ENCODE peak calls at places on chromosomes 12 and 14, in five cellular contexts. Z, O, P, I and N are unnamed samples.

GRCh38 chr12:105228494-105228893 is 7.5 kb downstream of the APPL2 start:
- DNase-seq in Z (peak), O (no peak), P (no peak), I (no peak), N (no peak)

GRCh38 chr14:100263141-100263540 is 24.2 kb downstream of the YY1 start:
- DNase-seq in Z (no peak), O (no peak), P (no peak), I (no peak), N (no peak)

GRCh38 chr12:14936224-14936861 is 2.0 kb downstream of the ERP27 start:
- DNase-seq in Z (no peak), O (no peak), P (no peak), I (no peak), N (no peak)

GRCh38 chr12:75981247-75981646 is 50.3 kb downstream of the PHLDA1 start:
- DNase-seq in Z (no peak), O (no peak), P (no peak), I (no peak), N (no peak)

GRCh38 chr14:99315197-99315596 is 43.2 kb upstream of the BCL11B start:
- DNase-seq in Z (no peak), O (no peak), P (no peak), I (no peak), N (no peak)

GRCh38 chr12:113573148-113573547 is 101.5 kb upstream of the LHX5 start:
- DNase-seq in Z (no peak), O (no peak), P (no peak), I (no peak), N (no peak)

GRCh38 chr14:34093878-34094277 is 143.0 kb upstream of the EGLN3 start:
- DNase-seq in Z (no peak), O (no peak), P (no peak), I (no peak), N (no peak)

GRCh38 chr14:100896369-100897060 is 7.0 kb downstream of the RTL1 start:
- DNase-seq in Z (no peak), O (no peak), P (no peak), I (no peak), N (no peak)

GRCh38 chr12:124709722-124710656 is 142.6 kb upstream of the NCOR2 start:
- DNase-seq in Z (no peak), O (no peak), P (no peak), I (no peak), N (no peak)

GRCh38 chr12:64610660-64611429 is 550 bp downstream of the RASSF3 start:
- DNase-seq in Z (peak), O (peak), P (peak), I (peak), N (peak)

GRCh38 chr14:28744126-28744525 is 22.5 kb upstream of the FOXG1 start:
- DNase-seq in Z (no peak), O (no peak), P (peak), I (no peak), N (no peak)

GRCh38 chr12:47851303-47851952 is 31.7 kb upstream of the HDAC7 start:
- DNase-seq in Z (no peak), O (no peak), P (no peak), I (no peak), N (no peak)

GRCh38 chr12:57895337-57896138 is 45.8 kb upstream of the ATP23 start:
- DNase-seq in Z (no peak), O (no peak), P (no peak), I (no peak), N (no peak)

GRCh38 chr12:62215506-62215905 is 44.7 kb upstream of the USP15 start:
- DNase-seq in Z (no peak), O (no peak), P (peak), I (no peak), N (no peak)

GRCh38 chr12:1616233-1617066 is 12.6 kb upstream of the WNT5B start:
- DNase-seq in Z (no peak), O (no peak), P (no peak), I (no peak), N (no peak)

GRCh38 chr14:75514673-75515630 is 7.3 kb upstream of the BATF start:
- DNase-seq in Z (peak), O (peak), P (no peak), I (no peak), N (peak)

GRCh38 chr14:100788517-100789365 is 37.2 kb upstream of the MEG3 start:
- DNase-seq in Z (no peak), O (no peak), P (no peak), I (no peak), N (no peak)

GRCh38 chr14:21219561-21220111 is 49.6 kb downstream of the HNRNPC start:
- DNase-seq in Z (no peak), O (no peak), P (no peak), I (no peak), N (no peak)

GRCh38 chr12:2998789-2999264 is 39.6 kb downstream of the TEAD4 start:
- DNase-seq in Z (no peak), O (no peak), P (no peak), I (no peak), N (no peak)

GRCh38 chr14:68471964-68472508 is 320.8 kb downstream of the ZFP36L1 start:
- DNase-seq in Z (no peak), O (no peak), P (no peak), I (no peak), N (no peak)

DNA sequence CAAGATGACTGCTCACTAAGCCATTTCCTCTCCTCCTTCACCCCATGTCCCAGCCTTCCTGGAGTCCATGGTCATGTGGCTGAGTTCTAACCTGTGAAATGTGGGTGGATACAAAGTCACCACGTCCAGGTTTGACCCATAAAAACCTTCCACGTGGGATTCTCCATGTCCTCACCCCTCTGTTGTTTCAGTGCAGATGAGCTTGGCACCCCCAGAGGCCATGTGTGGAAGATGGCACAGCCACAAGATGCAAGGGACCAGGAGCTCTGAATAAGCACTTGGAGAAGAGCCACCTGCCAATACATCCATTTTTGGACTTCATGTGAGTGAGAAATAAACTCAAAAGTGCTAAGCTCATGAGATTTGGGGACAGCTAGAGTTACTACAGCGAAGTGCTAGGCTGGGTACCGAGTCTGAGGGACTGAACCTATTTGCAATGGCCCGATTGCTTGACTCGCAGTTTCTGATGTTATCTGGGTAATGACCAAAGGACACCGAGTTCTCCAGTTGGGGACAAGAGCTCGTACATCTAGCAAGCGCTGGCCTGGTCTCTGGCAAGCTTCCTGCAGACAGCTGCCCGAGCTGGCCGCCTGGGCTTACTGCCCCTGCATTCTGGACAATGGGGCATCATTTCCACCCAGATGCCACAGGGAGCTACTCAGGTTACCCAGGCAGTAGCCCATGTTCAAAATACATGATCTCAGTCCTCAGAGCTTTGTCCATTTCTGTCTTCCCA is 7.7 kb upstream of the SLC24A4 start:
- DNase-seq in Z (no peak), O (no peak), P (no peak), I (no peak), N (no peak)
- TF ChIP-seq CTCF in Z (no peak), O (no peak), P (no peak), I (no peak), N (no peak)

GRCh38 chr12:121860257-121860656 is 1.6 kb upstream of the HPD start:
- DNase-seq in Z (no peak), O (no peak), P (no peak), I (no peak), N (no peak)
- TF ChIP-seq CTCF in Z (no peak), O (no peak), P (no peak), I (no peak), N (no peak)

DNA sequence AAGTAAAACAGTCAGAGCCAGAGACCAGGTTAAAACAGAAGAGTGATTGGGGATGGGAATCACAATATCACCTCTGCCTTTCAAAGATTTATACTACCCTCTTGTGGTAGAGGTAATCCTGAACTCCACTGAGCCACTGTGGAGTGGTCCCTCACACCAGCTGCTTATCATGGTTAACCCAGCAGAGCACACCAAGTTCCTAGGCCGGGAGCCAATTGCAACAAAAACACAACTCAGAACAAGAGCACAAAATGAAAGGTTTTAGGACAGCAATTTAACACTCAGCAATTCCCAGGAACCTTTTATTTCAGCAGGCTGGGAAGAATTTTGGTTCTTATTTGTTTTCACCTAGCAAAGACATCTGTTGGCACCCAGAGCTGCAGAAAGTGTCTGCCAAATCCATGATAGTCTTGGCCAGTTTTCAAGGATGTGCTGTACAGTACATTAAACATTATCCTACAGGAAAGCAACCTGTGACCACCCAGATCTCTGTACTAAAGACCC is 220.5 kb upstream of the ATXN7L3B start:
- DNase-seq in Z (no peak), O (no peak), P (peak), I (no peak), N (no peak)
- TF ChIP-seq CTCF in Z (peak), O (no peak), P (peak), I (peak), N (no peak)

GRCh38 chr12:106274575-106275081 is 26.8 kb upstream of the CKAP4 start:
- DNase-seq in Z (no peak), O (no peak), P (no peak), I (no peak), N (no peak)

GRCh38 chr12:106271575-106272505 is 24.0 kb upstream of the CKAP4 start:
- DNase-seq in Z (no peak), O (no peak), P (no peak), I (no peak), N (no peak)

GRCh38 chr12:106275458-106275857 is 27.1 kb upstream of the TCP11L2 start:
- DNase-seq in Z (no peak), O (no peak), P (no peak), I (no peak), N (no peak)

GRCh38 chr12:106276032-106276728 is 26.4 kb upstream of the TCP11L2 start:
- DNase-seq in Z (peak), O (peak), P (no peak), I (no peak), N (peak)

GRCh38 chr12:106274012-106274411 is 26.2 kb upstream of the CKAP4 start:
- DNase-seq in Z (no peak), O (no peak), P (no peak), I (no peak), N (no peak)
- TF ChIP-seq CTCF in Z (no peak), O (no peak), P (no peak), I (no peak), N (no peak)

DNA sequence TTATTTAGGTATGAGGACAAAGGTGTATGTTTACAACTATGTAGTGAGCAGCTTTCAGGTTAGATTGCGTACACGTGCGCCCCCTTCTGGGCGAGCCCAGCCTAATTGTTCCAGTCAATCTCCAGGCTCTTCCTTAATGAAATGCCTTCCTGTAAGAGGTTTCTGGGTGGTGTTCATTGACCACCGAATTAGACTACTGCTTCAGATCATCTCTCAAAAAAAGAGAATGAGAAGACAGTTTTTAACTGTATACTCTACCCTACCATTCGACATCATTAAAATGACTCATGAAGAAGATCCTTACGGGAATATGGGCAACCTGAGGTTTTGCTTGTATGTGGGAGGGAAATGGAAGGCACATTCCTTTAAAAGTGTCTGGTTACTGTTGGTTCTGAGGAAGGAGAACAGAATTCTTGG is 2.1 kb downstream of the LUM start:
- DNase-seq in Z (peak), O (peak), P (peak), I (peak), N (no peak)
- TF ChIP-seq CTCF in Z (peak), O (peak), P (peak), I (peak), N (no peak)

GRCh38 chr12:117100251-117100650 is 1.0 kb upstream of the TESC start:
- DNase-seq in Z (no peak), O (no peak), P (peak), I (no peak), N (no peak)
- TF ChIP-seq CTCF in Z (no peak), O (peak), P (peak), I (peak), N (no peak)

DNA sequence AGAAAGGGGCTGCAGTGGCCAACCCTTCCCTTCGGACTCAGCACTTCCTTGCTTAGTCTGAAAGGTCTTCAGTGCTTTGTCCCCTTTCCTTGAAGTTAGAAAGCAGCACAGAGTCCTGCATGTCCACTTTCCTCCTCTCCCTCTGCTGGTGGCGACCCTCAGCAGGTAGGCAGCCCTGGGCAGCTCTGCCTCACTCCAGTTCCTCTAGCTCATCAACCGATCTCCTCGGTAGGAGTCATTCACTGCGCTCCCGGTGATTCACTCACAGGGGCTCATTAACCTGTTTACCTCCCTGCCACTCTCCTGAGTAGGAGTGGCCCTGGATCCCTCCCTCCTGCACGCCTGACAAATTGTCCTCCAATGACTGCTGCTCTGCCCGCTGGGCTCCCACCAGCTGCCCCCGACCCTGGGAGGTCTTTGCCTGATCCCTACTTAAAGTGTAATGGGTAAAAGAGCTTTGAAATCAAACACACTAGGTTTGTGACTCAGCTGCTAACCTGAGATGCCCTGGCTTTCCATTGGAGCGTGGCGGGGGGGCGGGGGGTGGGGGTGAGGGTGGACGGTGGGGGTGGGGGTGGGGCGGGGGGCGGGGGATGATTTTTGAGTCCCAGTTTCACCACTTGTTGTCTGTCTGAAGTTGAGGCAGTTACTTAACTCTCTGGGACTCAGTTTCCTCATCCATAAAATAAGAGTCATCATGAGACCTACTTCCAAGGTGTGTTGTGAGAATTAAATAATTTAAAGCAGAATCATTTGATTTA is 4.2 kb downstream of the SCNN1A start:
- DNase-seq in Z (no peak), O (no peak), P (peak), I (peak), N (no peak)
- TF ChIP-seq CTCF in Z (no peak), O (no peak), P (peak), I (peak), N (no peak)

GRCh38 chr14:92861856-92862807 is 60.8 kb upstream of the CHGA start:
- DNase-seq in Z (no peak), O (no peak), P (no peak), I (no peak), N (no peak)

GRCh38 chr14:92865674-92866073 is 57.3 kb upstream of the CHGA start:
- DNase-seq in Z (no peak), O (no peak), P (no peak), I (no peak), N (no peak)

GRCh38 chr14:92863281-92863680 is 59.7 kb upstream of the CHGA start:
- DNase-seq in Z (no peak), O (no peak), P (peak), I (no peak), N (no peak)

DNA sequence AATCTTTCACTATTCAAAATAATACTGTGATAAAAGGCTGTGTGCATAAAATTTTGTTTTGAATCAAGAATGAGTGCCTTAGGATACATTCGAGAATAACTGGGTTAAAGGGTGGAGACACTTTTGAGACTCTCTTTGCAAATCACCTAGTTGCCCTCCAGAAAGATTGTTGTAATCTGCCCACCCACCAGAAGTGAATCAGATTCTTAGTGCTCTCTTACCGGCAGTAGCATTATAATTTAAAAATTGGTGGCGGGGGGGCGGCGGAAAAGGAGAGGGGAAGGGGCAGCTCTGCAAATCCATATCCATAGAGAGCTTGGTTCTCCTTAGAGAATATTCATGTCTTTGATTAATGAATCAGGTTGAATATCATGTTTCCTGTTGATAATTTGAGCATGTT is 62.9 kb upstream of the CHGA start:
- DNase-seq in Z (no peak), O (no peak), P (no peak), I (no peak), N (no peak)
- TF ChIP-seq CTCF in Z (no peak), O (no peak), P (no peak), I (no peak), N (no peak)